ENCODE peak calls at places on chromosomes 3 and 15, in seven cellular contexts. O is breast epithelium, L is heart left ventricle, D is body of pancreas, H is HCT116, P is IMR-90, S is sigmoid colon. T is an unnamed sample.

GRCh38 chr3:153901152-153901551 is 220.0 kb upstream of the ARHGEF26 start:
- DNase-seq in H (peak; percentile 15), O (no peak), D (no peak), P (no peak), L (no peak), S (no peak), T (no peak)

GRCh38 chr3:110343945-110344344 is 727.7 kb upstream of the NECTIN3 start:
- DNase-seq in S (no peak), O (no peak), D (no peak), L (no peak), H (no peak), P (peak; percentile 33), T (no peak)

GRCh38 chr3:51538459-51539290 is at the start of gene RAD54L2:
- DNase-seq in O (peak; percentile 81), H (peak; percentile 56), D (peak; percentile 81), P (peak; percentile 79), L (peak; percentile 93), S (peak; percentile 88), T (peak; percentile 86)

GRCh38 chr15:67115567-67115966 is 50.2 kb downstream of the SMAD3 start:
- DNase-seq in O (no peak), S (no peak), D (no peak), L (no peak), H (no peak), P (no peak), T (no peak)

GRCh38 chr3:112390783-112391641 is 58.1 kb downstream of the CD200 start:
- DNase-seq in H (no peak), D (no peak), P (peak; percentile 98), S (no peak), L (no peak), O (no peak), T (no peak)

GRCh38 chr3:174540536-174540935 is 318.6 kb upstream of the NAALADL2 start:
- DNase-seq in O (no peak), L (no peak), D (no peak), H (no peak), P (no peak), S (no peak), T (no peak)

GRCh38 chr3:65729973-65730372 is 308.7 kb downstream of the MAGI1 start:
- DNase-seq in O (no peak), P (peak; percentile 76), D (no peak), S (no peak), H (no peak), L (no peak), T (no peak)

GRCh38 chr3:121998030-121998580 is 23.9 kb downstream of the ILDR1 start:
- DNase-seq in O (no peak), L (no peak), D (peak; percentile 38), S (no peak), H (no peak), P (peak; percentile 56), T (no peak)

GRCh38 chr15:63460210-63461135 is 43.9 kb upstream of the USP3 start:
- DNase-seq in O (no peak), P (no peak), S (no peak), H (no peak), D (no peak), L (no peak), T (no peak)
- H3K27ac ChIP-seq in O (no peak overlapping the region), P (no peak overlapping the region), S (no peak overlapping the region), H (no peak overlapping the region), D (no peak overlapping the region), L (no peak overlapping the region), T (no peak overlapping the region)

GRCh38 chr15:51750942-51751686 is at the start of gene TMOD2:
- DNase-seq in D (peak; percentile 42), H (no peak), S (peak; percentile 72), P (peak; percentile 26), L (peak; percentile 77), O (peak; percentile 58), T (peak; percentile 67)
- TF ChIP-seq POLR2A in D (no peak), H (no peak), S (no peak), P (no peak), L (no peak), O (no peak), T (no peak)

GRCh38 chr3:188259191-188259590 is 105.2 kb downstream of the LPP start:
- DNase-seq in S (no peak), H (no peak), D (no peak), L (no peak), O (no peak), P (no peak), T (no peak)
- H3K27ac ChIP-seq in S (peak overlapping the region; percentile 88), H (no peak overlapping the region), D (no peak overlapping the region), L (peak overlapping the region; percentile 66), O (peak overlapping the region; percentile 33), P (no peak overlapping the region), T (no peak overlapping the region)

GRCh38 chr15:55290361-55291057 is 896 bp upstream of the RAB27A start:
- DNase-seq in S (peak; percentile 92), H (peak; percentile 48), D (peak; percentile 86), L (peak; percentile 92), O (peak; percentile 84), P (peak; percentile 70), T (peak; percentile 85)

GRCh38 chr15:55284461-55284860 is 5.2 kb downstream of the RAB27A start:
- DNase-seq in S (no peak), L (no peak), H (no peak), O (no peak), D (no peak), P (no peak), T (no peak)

GRCh38 chr15:55288006-55288717 is 1.5 kb downstream of the RAB27A start:
- DNase-seq in H (no peak), S (no peak), P (no peak), D (no peak), O (no peak), L (no peak), T (no peak)

GRCh38 chr15:55289011-55289572 is 521 bp downstream of the RAB27A start:
- DNase-seq in L (no peak), O (no peak), P (peak; percentile 39), S (peak; percentile 72), H (no peak), D (peak; percentile 44), T (peak; percentile 67)

GRCh38 chr15:55289573-55290360 is at the start of gene RAB27A:
- DNase-seq in P (peak; percentile 16), S (peak; percentile 85), O (peak; percentile 72), L (peak; percentile 85), D (peak; percentile 85), H (peak; percentile 28), T (peak; percentile 92)
- TF ChIP-seq POLR2A in P (peak; percentile 32), S (no peak), O (no peak), L (no peak), D (peak; percentile 80), H (no peak), T (peak; percentile 71)

DNA sequence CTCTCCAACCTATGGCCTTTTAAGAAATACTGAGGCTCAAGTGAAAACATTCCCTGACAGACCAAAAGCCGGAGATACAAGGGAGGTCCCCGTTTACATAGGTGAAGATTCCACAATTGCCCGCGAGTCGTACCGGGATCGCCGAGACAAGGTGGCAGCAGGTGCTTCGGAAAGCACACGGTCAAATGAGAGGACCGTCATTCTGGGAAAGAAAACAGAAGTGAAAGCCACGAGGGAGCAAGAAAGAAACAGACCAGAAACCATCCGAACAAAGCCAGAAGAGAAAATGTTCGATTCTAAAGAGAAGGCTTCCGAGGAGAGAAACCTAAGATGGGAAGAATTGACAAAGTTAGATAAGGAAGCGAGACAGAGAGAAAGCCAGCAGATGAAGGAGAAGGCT is 24.8 kb downstream of the SYNM start:
- DNase-seq in O (no peak), S (no peak), D (no peak), L (no peak), H (no peak), P (no peak), T (no peak)
- H3K27ac ChIP-seq in O (peak overlapping the region; percentile 87), S (peak overlapping the region; percentile 96), D (no peak overlapping the region), L (no peak overlapping the region), H (no peak overlapping the region), P (no peak overlapping the region), T (no peak overlapping the region)

DNA sequence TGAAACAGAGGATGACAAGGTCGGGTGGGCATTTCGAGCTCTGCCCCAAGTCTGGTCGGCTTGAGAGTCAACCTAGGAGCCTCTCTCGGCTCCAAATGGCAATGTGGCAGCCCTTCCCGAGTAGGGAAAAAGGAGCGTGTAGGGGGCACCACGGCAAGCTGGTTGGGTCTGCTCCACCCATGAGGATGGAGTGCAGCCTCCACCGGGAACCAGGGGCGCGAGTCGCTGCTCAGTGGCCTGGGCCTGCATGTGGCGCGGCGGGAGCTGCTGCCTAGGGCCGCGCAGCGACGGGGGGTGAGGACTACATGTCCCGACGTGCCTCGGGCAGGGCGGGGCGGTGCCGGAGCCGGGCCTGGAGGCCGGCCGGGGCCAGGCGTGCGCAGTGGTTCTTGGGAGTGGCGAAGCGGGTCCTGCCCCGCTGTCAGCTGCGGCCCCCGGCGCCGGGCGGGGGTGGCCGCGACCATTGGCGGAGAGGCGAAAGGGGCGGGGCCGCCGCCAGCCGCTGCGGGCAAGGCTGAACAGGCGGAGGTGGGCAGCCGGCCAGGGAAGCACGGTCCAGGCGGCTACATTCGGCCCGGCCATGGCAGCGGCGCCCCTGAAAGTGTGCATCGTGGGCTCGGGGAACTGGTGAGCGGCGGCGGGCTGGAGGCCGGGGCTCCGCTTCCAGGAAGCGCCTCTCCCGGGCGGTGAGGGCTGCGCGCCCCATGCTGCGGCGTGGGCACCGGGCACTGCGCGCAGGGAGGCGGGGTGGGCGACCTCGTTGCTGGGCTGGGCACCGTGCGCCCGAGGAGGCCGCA is at the start of gene GPD1L:
- DNase-seq in H (peak; percentile 90), P (peak; percentile 88), O (peak; percentile 89), S (peak; percentile 96), D (peak; percentile 95), L (peak; percentile 98), T (peak; percentile 98)
- TF ChIP-seq POLR2A in H (peak; percentile 38), P (no peak), O (no peak), S (no peak), D (peak; percentile 68), L (peak; percentile 19), T (no peak)